ENCODE peak calls at places on chromosomes 4 and X, in ten cellular contexts. L, G, M, V, Q, T, W, P, U and K are unnamed samples.

GRCh38 chr4:116055857-116056827 is 942.7 kb upstream of the NDST4 start:
- DNase-seq in L (peak), G (no peak), M (no peak), V (no peak), Q (no peak), T (peak), W (no peak), P (no peak), U (no peak), K (no peak)

GRCh38 chr4:187380181-187380581 is 615.4 kb upstream of the ZFP42 start:
- DNase-seq in L (peak), G (no peak), M (no peak), V (peak), Q (no peak), T (no peak), W (no peak), P (no peak), U (no peak), K (no peak)

GRCh38 chr4:40934671-40935070 is 184.9 kb downstream of the NSUN7 start:
- DNase-seq in L (no peak), G (no peak), M (no peak), V (no peak), Q (no peak), T (no peak), W (no peak), P (no peak), U (no peak), K (no peak)

GRCh38 chrX:37746268-37746931 is 33.5 kb upstream of the CYBB start:
- DNase-seq in L (no peak), G (no peak), M (no peak), V (no peak), Q (no peak), T (peak), W (no peak), P (peak), U (no peak), K (peak)

GRCh38 chr4:182207806-182208483 is 35.3 kb upstream of the TENM3 start:
- DNase-seq in L (no peak), G (no peak), M (no peak), V (no peak), Q (peak), T (peak), W (no peak), P (no peak), U (no peak), K (no peak)

GRCh38 chr4:185361872-185362271 is 33.9 kb downstream of the LRP2BP start:
- DNase-seq in L (no peak), G (no peak), M (no peak), V (no peak), Q (no peak), T (no peak), W (no peak), P (no peak), U (no peak), K (no peak)

GRCh38 chrX:72100824-72101351 is 30.8 kb downstream of the RTL5 start:
- DNase-seq in L (no peak), G (no peak), M (peak), V (no peak), Q (no peak), T (no peak), W (no peak), P (peak), U (peak), K (peak)

GRCh38 chr4:130563185-130563890 is 1467.4 kb downstream of the C4orf33 start:
- DNase-seq in L (peak), G (no peak), M (no peak), V (peak), Q (peak), T (peak), W (no peak), P (no peak), U (no peak), K (no peak)

GRCh38 chr4:102705391-102705935 is 55.3 kb downstream of the MANBA start:
- DNase-seq in L (no peak), G (no peak), M (no peak), V (no peak), Q (no peak), T (no peak), W (no peak), P (no peak), U (no peak), K (no peak)

GRCh38 chr4:77819836-77820679 is 890 bp upstream of the CNOT6L start:
- DNase-seq in L (peak), G (peak), M (peak), V (peak), Q (peak), T (peak), W (peak), P (peak), U (peak), K (peak)

GRCh38 chrX:31397119-31397518 is 325.3 kb upstream of the FTHL17 start:
- DNase-seq in L (peak), G (no peak), M (no peak), V (no peak), Q (peak), T (peak), W (no peak), P (no peak), U (no peak), K (no peak)

GRCh38 chr4:55005910-55006309 is 119.5 kb downstream of the KDR start:
- DNase-seq in L (no peak), G (no peak), M (no peak), V (no peak), Q (no peak), T (no peak), W (no peak), P (no peak), U (no peak), K (no peak)

GRCh38 chr4:52157641-52158316 is 106.7 kb downstream of the SPATA18 start:
- DNase-seq in L (no peak), G (no peak), M (no peak), V (no peak), Q (no peak), T (no peak), W (no peak), P (no peak), U (no peak), K (no peak)

GRCh38 chr4:102344520-102344954 is 745 bp downstream of the SLC39A8 start:
- DNase-seq in L (peak), G (peak), M (peak), V (peak), Q (peak), T (peak), W (peak), P (peak), U (peak), K (peak)

GRCh38 chr4:40515398-40516293 is 114.0 kb downstream of the RBM47 start:
- DNase-seq in L (peak), G (no peak), M (no peak), V (no peak), Q (no peak), T (no peak), W (no peak), P (no peak), U (no peak), K (no peak)

GRCh38 chr4:3476341-3476747 is 13.2 kb downstream of the DOK7 start:
- DNase-seq in L (no peak), G (no peak), M (no peak), V (no peak), Q (no peak), T (no peak), W (no peak), P (no peak), U (no peak), K (no peak)

GRCh38 chr4:167775374-167775773 is 317.0 kb upstream of the ANXA10 start:
- DNase-seq in L (no peak), G (no peak), M (no peak), V (no peak), Q (no peak), T (peak), W (no peak), P (no peak), U (no peak), K (no peak)

GRCh38 chr4:7287274-7287917 is 95.1 kb downstream of the SORCS2 start:
- DNase-seq in L (no peak), G (no peak), M (no peak), V (no peak), Q (no peak), T (no peak), W (no peak), P (no peak), U (no peak), K (no peak)

GRCh38 chr4:38034986-38035882 is 75.0 kb downstream of the PTTG2 start:
- DNase-seq in L (peak), G (no peak), M (no peak), V (peak), Q (peak), T (peak), W (peak), P (no peak), U (no peak), K (no peak)

GRCh38 chr4:165580379-165580905 is 201.6 kb downstream of the CPE start:
- DNase-seq in L (no peak), G (no peak), M (no peak), V (no peak), Q (peak), T (peak), W (no peak), P (no peak), U (no peak), K (no peak)

GRCh38 chr4:185227713-185228278 is 18.4 kb downstream of the SNX25 start:
- DNase-seq in L (no peak), G (no peak), M (no peak), V (no peak), Q (no peak), T (no peak), W (no peak), P (no peak), U (no peak), K (no peak)

GRCh38 chrX:46687619-46688018 is 71.3 kb downstream of the SLC9A7 start:
- DNase-seq in L (no peak), G (no peak), M (no peak), V (no peak), Q (no peak), T (no peak), W (no peak), P (no peak), U (no peak), K (no peak)

GRCh38 chr4:87896020-87896621 is 63.4 kb downstream of the MEPE start:
- DNase-seq in L (peak), G (no peak), M (no peak), V (no peak), Q (no peak), T (peak), W (no peak), P (no peak), U (no peak), K (peak)

GRCh38 chr4:47011189-47011518 is 17.8 kb upstream of the GABRA4 start:
- DNase-seq in L (peak), G (no peak), M (no peak), V (no peak), Q (no peak), T (no peak), W (no peak), P (peak), U (no peak), K (no peak)

GRCh38 chr4:99652596-99653436 is 4.8 kb downstream of the C4orf54 start:
- DNase-seq in L (peak), G (no peak), M (no peak), V (no peak), Q (no peak), T (no peak), W (no peak), P (no peak), U (no peak), K (no peak)

GRCh38 chr4:54877006-54877405 is 219.2 kb downstream of the KIT start:
- DNase-seq in L (peak), G (no peak), M (no peak), V (no peak), Q (peak), T (peak), W (no peak), P (no peak), U (no peak), K (no peak)

GRCh38 chrX:45623266-45623665 is 422.6 kb upstream of the DIPK2B start:
- DNase-seq in L (peak), G (no peak), M (no peak), V (no peak), Q (peak), T (peak), W (peak), P (no peak), U (no peak), K (no peak)

GRCh38 chr4:174377613-174378012 is 93.9 kb downstream of the CEP44 start:
- DNase-seq in L (no peak), G (no peak), M (no peak), V (no peak), Q (no peak), T (peak), W (no peak), P (no peak), U (no peak), K (no peak)

GRCh38 chrX:31266172-31267076 is 194.6 kb upstream of the FTHL17 start:
- DNase-seq in L (peak), G (peak), M (no peak), V (peak), Q (peak), T (peak), W (peak), P (peak), U (no peak), K (no peak)

GRCh38 chrX:140944710-140945109 is 57.7 kb upstream of the SPANXB1 start:
- DNase-seq in L (no peak), G (no peak), M (no peak), V (no peak), Q (no peak), T (no peak), W (no peak), P (no peak), U (no peak), K (no peak)

GRCh38 chr4:178293601-178294000 is 851.4 kb upstream of the AGA start:
- DNase-seq in L (no peak), G (no peak), M (no peak), V (no peak), Q (no peak), T (no peak), W (no peak), P (no peak), U (no peak), K (no peak)

GRCh38 chr4:158869001-158869400 is 100.2 kb downstream of the FNIP2 start:
- DNase-seq in L (no peak), G (no peak), M (no peak), V (no peak), Q (no peak), T (no peak), W (no peak), P (no peak), U (no peak), K (no peak)

GRCh38 chrX:40176256-40176978 is 78.7 kb upstream of the BCOR start:
- DNase-seq in L (peak), G (peak), M (peak), V (no peak), Q (peak), T (peak), W (no peak), P (no peak), U (peak), K (peak)

GRCh38 chr4:16082424-16083216 is 1.2 kb downstream of the PROM1 start:
- DNase-seq in L (peak), G (no peak), M (no peak), V (peak), Q (no peak), T (peak), W (peak), P (peak), U (no peak), K (no peak)

GRCh38 chrX:104343408-104344129 is 88.8 kb upstream of the ESX1 start:
- DNase-seq in L (peak), G (no peak), M (no peak), V (peak), Q (peak), T (peak), W (no peak), P (peak), U (peak), K (peak)

GRCh38 chrX:122046226-122046625 is 998.8 kb downstream of the GLUD2 start:
- DNase-seq in L (peak), G (no peak), M (no peak), V (no peak), Q (no peak), T (no peak), W (no peak), P (no peak), U (no peak), K (no peak)

GRCh38 chrX:55074851-55075467 is at the start of gene PAGE2B:
- DNase-seq in L (no peak), G (no peak), M (no peak), V (no peak), Q (no peak), T (no peak), W (no peak), P (no peak), U (no peak), K (no peak)